ENCODE peak calls at places on chromosomes 5 and 9, in nine cellular contexts. O is CD8-positive, alpha-beta T cell; C is breast epithelium; U is pancreas; R is fibroblast of pulmonary artery; H is HL-60; Z is AG10803; V is adrenal gland; N is right lobe of liver. G is an unnamed sample.

GRCh38 chr9:107733530-107733907 is 243.9 kb upstream of the KLF4 start:
- DNase-seq in O (no peak), C (no peak), U (no peak), R (peak), H (no peak), Z (peak), V (peak), N (peak), G (no peak)

GRCh38 chr5:99099691-99100090 is 170.9 kb upstream of the CHD1 start:
- DNase-seq in O (no peak), C (no peak), U (no peak), R (no peak), H (no peak), Z (no peak), V (no peak), N (no peak), G (no peak)

GRCh38 chr5:10588779-10589447 is 25.0 kb downstream of the ANKRD33B start:
- DNase-seq in O (no peak), C (no peak), U (no peak), R (no peak), H (no peak), Z (no peak), V (no peak), N (no peak), G (no peak)

GRCh38 chr5:170393235-170393634 is 4.1 kb upstream of the KCNMB1 start:
- DNase-seq in O (peak), C (no peak), U (no peak), R (no peak), H (no peak), Z (no peak), V (no peak), N (no peak), G (no peak)

GRCh38 chr5:134570886-134571285 is 45.4 kb downstream of the JADE2 start:
- DNase-seq in O (no peak), C (no peak), U (no peak), R (no peak), H (no peak), Z (no peak), V (peak), N (no peak), G (no peak)

GRCh38 chr9:11235061-11235460 is 622.3 kb upstream of the PTPRD start:
- DNase-seq in O (no peak), C (no peak), U (no peak), R (no peak), H (no peak), Z (no peak), V (no peak), N (no peak), G (no peak)

GRCh38 chr9:70080481-70081119 is 37.0 kb downstream of the MAMDC2 start:
- DNase-seq in O (no peak), C (peak), U (no peak), R (peak), H (peak), Z (peak), V (no peak), N (no peak), G (no peak)

GRCh38 chr9:115134941-115135340 is 17.0 kb upstream of the TNC start:
- DNase-seq in O (no peak), C (no peak), U (no peak), R (no peak), H (no peak), Z (peak), V (no peak), N (no peak), G (no peak)

GRCh38 chr5:22780756-22781155 is 72.4 kb downstream of the CDH12 start:
- DNase-seq in O (no peak), C (no peak), U (no peak), R (no peak), H (no peak), Z (no peak), V (no peak), N (no peak), G (no peak)

GRCh38 chr5:15560421-15560820 is 60.4 kb downstream of the FBXL7 start:
- DNase-seq in O (no peak), C (no peak), U (no peak), R (no peak), H (no peak), Z (peak), V (no peak), N (no peak), G (no peak)

GRCh38 chr5:56269216-56269927 is 36.2 kb upstream of the ANKRD55 start:
- DNase-seq in O (no peak), C (no peak), U (no peak), R (peak), H (no peak), Z (peak), V (no peak), N (no peak), G (no peak)

GRCh38 chr5:56262269-56262668 is 29.1 kb upstream of the ANKRD55 start:
- DNase-seq in O (no peak), C (no peak), U (no peak), R (no peak), H (no peak), Z (no peak), V (no peak), N (no peak), G (no peak)

GRCh38 chr5:56270058-56270457 is 36.9 kb upstream of the ANKRD55 start:
- DNase-seq in O (no peak), C (no peak), U (no peak), R (no peak), H (no peak), Z (no peak), V (no peak), N (no peak), G (no peak)

GRCh38 chr5:56259002-56259511 is 25.9 kb upstream of the ANKRD55 start:
- DNase-seq in O (no peak), C (no peak), U (no peak), R (peak), H (no peak), Z (peak), V (no peak), N (no peak), G (no peak)

GRCh38 chr5:56264417-56265025 is 31.4 kb upstream of the ANKRD55 start:
- DNase-seq in O (no peak), C (no peak), U (no peak), R (peak), H (no peak), Z (peak), V (peak), N (no peak), G (no peak)
- TF ChIP-seq CTCF in O (no peak), C (peak), U (peak), R (peak), H (peak), Z (peak), V (peak), N (peak), G (peak)

GRCh38 chr5:91639744-91640143 is 256.6 kb upstream of the ARRDC3 start:
- DNase-seq in O (no peak), C (no peak), U (no peak), R (no peak), H (no peak), Z (no peak), V (no peak), N (no peak), G (no peak)

GRCh38 chr5:91638010-91638409 is 254.9 kb upstream of the ARRDC3 start:
- DNase-seq in O (no peak), C (no peak), U (no peak), R (no peak), H (no peak), Z (no peak), V (no peak), N (no peak), G (no peak)

GRCh38 chr5:91635950-91636349 is 252.8 kb upstream of the ARRDC3 start:
- DNase-seq in O (no peak), C (no peak), U (no peak), R (no peak), H (no peak), Z (no peak), V (no peak), N (no peak), G (no peak)

GRCh38 chr5:91632871-91633270 is 249.8 kb upstream of the ARRDC3 start:
- DNase-seq in O (no peak), C (no peak), U (no peak), R (no peak), H (no peak), Z (no peak), V (no peak), N (no peak), G (no peak)

GRCh38 chr5:91636351-91636750 is 253.2 kb upstream of the ARRDC3 start:
- DNase-seq in O (no peak), C (no peak), U (no peak), R (no peak), H (no peak), Z (no peak), V (no peak), N (no peak), G (no peak)
- TF ChIP-seq CTCF in O (no peak), C (no peak), U (no peak), R (no peak), H (no peak), Z (no peak), V (no peak), N (no peak), G (no peak)

DNA sequence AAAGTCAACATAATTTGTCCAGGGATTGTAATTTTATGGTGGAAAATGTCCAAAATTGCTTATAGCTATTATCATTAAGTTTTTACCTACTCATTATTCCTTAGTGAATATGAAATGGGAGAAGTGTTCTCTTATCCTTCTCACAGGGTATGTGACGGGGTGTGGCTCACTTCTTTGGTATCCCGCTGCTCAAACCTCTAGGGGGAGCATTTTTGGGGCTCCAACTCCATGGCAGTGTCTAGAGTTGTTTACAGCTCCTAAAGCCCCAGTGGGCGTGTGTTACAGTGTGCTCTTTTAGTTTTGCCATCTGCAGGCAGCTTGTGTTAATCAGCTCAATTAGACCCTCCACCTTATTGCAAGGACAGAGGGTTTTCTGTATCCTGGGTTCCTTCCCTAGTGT is 89.4 kb downstream of the CDKN2A start:
- DNase-seq in O (no peak), C (no peak), U (no peak), R (no peak), H (no peak), Z (no peak), V (no peak), N (no peak), G (no peak)
- TF ChIP-seq CTCF in O (no peak), C (no peak), U (no peak), R (no peak), H (no peak), Z (no peak), V (no peak), N (no peak), G (no peak)

GRCh38 chr5:17061973-17062470 is 125.9 kb upstream of the MYO10 start:
- DNase-seq in O (no peak), C (no peak), U (peak), R (no peak), H (no peak), Z (no peak), V (no peak), N (no peak), G (no peak)
- TF ChIP-seq CTCF in O (no peak), C (no peak), U (no peak), R (no peak), H (no peak), Z (no peak), V (no peak), N (no peak), G (no peak)

GRCh38 chr9:84652496-84653081 is 16.9 kb upstream of the NTRK2 start:
- DNase-seq in O (no peak), C (no peak), U (no peak), R (no peak), H (no peak), Z (no peak), V (no peak), N (no peak), G (no peak)
- TF ChIP-seq CTCF in O (no peak), C (no peak), U (no peak), R (no peak), H (no peak), Z (no peak), V (no peak), N (no peak), G (no peak)

DNA sequence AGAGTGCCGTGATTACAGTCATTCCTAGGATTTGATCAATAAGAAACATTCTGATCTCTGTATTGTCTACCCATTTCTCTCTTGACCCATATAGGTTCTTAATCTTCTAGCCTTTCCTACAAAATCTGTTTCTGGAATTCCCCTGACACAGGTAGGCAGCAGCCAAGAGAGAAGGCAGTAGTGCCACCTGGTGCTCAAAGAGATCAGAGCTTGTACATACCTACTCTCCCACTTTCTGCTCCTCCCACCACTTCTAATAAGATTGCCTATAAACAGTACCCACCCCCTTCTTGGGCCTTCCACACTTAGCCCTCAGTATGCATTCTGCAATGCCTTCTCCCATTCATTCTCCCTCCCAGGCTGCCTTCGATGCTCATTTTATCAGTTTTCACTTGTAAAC is 117.4 kb upstream of the RORB start:
- DNase-seq in O (no peak), C (no peak), U (no peak), R (no peak), H (no peak), Z (no peak), V (peak), N (peak), G (no peak)
- TF ChIP-seq CTCF in O (no peak), C (peak), U (no peak), R (no peak), H (no peak), Z (no peak), V (no peak), N (peak), G (peak)

DNA sequence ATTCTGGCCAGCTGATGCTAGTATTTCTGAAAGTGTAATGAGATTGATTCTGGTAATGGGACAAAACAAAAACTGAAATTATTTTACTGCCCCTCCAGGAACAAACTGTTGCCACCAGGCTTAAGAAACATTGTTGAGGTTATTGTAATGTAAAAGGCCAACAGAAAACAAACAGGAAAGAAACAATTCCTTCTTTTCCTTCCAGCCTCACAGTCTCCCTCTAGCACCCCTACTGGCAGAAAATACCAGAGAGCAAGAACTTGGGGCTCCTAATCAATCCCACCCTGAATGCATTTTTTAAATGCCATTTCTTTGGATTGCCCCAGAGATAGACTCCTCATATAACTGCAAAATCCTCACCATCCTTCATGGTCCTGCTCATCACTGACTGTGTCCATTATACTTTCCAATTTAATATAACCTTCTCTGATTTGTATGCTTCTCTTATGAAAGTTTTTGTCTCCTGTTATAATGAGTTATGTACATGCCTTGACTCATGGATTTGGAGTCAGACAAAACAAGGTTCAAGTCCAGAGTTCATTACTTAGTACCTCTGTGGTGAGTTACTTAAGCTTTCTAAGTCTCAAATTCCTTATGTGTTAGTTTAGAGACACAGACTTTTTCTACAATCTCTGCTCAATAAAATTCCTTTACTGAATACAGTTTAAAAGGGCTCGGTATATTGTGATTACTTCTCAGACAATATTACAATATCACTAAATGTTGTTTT is 157.9 kb upstream of the FBN2 start:
- DNase-seq in O (no peak), C (no peak), U (no peak), R (no peak), H (no peak), Z (no peak), V (no peak), N (no peak), G (no peak)
- TF ChIP-seq CTCF in O (no peak), C (no peak), U (no peak), R (peak), H (no peak), Z (no peak), V (no peak), N (no peak), G (peak)

DNA sequence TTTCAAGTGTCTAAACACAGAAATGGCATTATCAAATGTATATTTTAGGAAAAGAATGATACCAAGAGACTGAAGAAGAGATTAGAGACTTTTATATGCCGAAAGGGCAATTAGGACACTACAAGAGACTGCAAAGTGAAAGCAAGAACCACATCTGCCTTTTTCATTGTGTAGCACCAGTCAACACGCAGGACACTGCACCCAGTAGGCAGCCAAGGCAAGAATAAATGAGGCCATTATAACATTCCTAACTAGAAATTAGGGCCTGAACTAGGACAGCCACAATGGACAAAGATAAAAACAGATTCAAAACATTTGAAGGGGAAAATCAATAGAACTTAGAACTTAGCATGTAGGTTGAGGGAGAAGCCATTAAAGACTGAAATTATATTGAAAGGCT is 10.8 kb downstream of the CETN3 start:
- DNase-seq in O (no peak), C (no peak), U (no peak), R (no peak), H (no peak), Z (no peak), V (no peak), N (no peak), G (no peak)
- TF ChIP-seq CTCF in O (no peak), C (no peak), U (no peak), R (no peak), H (no peak), Z (no peak), V (no peak), N (no peak), G (no peak)

DNA sequence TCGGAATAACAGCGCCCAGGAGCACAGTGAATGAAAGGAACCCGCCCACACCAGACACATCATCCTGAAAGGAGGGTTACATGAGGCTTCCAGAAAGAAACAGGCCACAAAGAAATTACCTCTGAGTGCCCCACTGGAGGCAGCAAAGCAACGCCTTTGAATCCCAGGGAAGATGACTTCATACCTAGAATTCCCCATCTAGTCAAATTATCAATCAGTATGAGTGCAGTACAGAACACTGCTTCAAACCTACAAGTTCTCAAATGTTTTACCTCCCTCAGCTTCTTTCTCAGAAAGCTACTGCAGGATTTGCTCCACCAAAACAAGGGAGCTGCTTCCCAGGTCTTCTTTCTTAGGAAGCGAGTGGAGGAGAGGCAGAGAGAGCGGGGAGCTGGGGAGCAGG is 87.2 kb downstream of the SEMA4D start:
- DNase-seq in O (peak), C (no peak), U (no peak), R (no peak), H (no peak), Z (no peak), V (no peak), N (no peak), G (no peak)
- TF ChIP-seq CTCF in O (no peak), C (no peak), U (no peak), R (no peak), H (no peak), Z (peak), V (no peak), N (no peak), G (no peak)

GRCh38 chr9:89946741-89947140 is 341.9 kb downstream of the GADD45G start:
- DNase-seq in O (no peak), C (no peak), U (no peak), R (no peak), H (no peak), Z (peak), V (no peak), N (no peak), G (no peak)

GRCh38 chr9:89943309-89943708 is 338.5 kb downstream of the GADD45G start:
- DNase-seq in O (no peak), C (no peak), U (no peak), R (no peak), H (no peak), Z (no peak), V (no peak), N (no peak), G (no peak)

GRCh38 chr9:89943728-89944127 is 338.9 kb downstream of the GADD45G start:
- DNase-seq in O (no peak), C (no peak), U (no peak), R (no peak), H (no peak), Z (no peak), V (no peak), N (no peak), G (no peak)

GRCh38 chr9:89942643-89943042 is 337.8 kb downstream of the GADD45G start:
- DNase-seq in O (no peak), C (no peak), U (no peak), R (no peak), H (no peak), Z (no peak), V (no peak), N (no peak), G (no peak)

DNA sequence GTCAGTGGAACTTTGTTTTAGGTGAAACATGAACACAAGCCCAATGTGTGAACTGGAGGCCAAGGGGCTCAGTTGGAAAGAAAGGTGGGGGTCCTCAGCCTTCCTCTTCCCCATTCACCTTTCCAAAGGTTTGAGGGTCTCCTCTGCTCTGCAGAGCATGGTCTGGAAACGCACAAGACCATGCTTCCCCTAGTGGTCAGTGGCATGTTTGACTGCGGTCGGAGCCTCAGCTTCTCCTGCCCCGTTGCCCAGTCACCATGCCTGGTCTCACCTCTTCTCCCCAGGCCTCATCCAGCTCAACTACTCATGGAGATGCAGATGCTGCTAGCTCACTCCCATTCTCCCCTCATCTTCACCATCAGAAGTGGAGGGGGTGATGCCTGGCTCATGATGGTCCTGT is 340.3 kb downstream of the GADD45G start:
- DNase-seq in O (no peak), C (no peak), U (no peak), R (no peak), H (no peak), Z (no peak), V (no peak), N (no peak), G (no peak)
- TF ChIP-seq CTCF in O (no peak), C (no peak), U (no peak), R (no peak), H (no peak), Z (no peak), V (no peak), N (no peak), G (no peak)